ENCODE peak calls at places on chromosomes 1 and 21, in six cellular contexts. B, M, S, U, H and J are unnamed samples.

GRCh38 chr1:206608108-206608698 is 4.1 kb downstream of the EIF2D start:
- DNase-seq in B (peak; percentile 19), M (peak; percentile 47), S (peak; percentile 30), U (no peak), H (no peak), J (peak; percentile 32)

GRCh38 chr1:147292635-147293251 is 50.3 kb downstream of the CHD1L start:
- DNase-seq in B (peak; percentile 96), M (no peak), S (peak; percentile 98), U (no peak), H (no peak), J (no peak)

GRCh38 chr1:20319456-20319855 is 28.8 kb downstream of the VWA5B1 start:
- DNase-seq in B (no peak), M (no peak), S (no peak), U (no peak), H (no peak), J (no peak)

GRCh38 chr1:40371707-40372258 is 1.7 kb upstream of the SMAP2 start:
- DNase-seq in B (no peak), M (no peak), S (no peak), U (no peak), H (no peak), J (no peak)

GRCh38 chr1:192485692-192486436 is 89.7 kb upstream of the RGS1 start:
- DNase-seq in B (peak; percentile 92), M (peak; percentile 75), S (peak; percentile 91), U (no peak), H (no peak), J (no peak)

GRCh38 chr1:178609015-178609414 is 96.1 kb downstream of the TEX35 start:
- DNase-seq in B (no peak), M (no peak), S (peak; percentile 92), U (no peak), H (no peak), J (no peak)

GRCh38 chr1:10965621-10966226 is 46.7 kb upstream of the TARDBP start:
- DNase-seq in B (no peak), M (peak; percentile 50), S (no peak), U (peak; percentile 87), H (no peak), J (no peak)

GRCh38 chr1:156200062-156200461 is 6.2 kb downstream of the SLC25A44 start:
- DNase-seq in B (no peak), M (no peak), S (no peak), U (no peak), H (no peak), J (no peak)

GRCh38 chr1:5728956-5729355 is 263.3 kb downstream of the NPHP4 start:
- DNase-seq in B (no peak), M (no peak), S (no peak), U (peak; percentile 39), H (no peak), J (no peak)

GRCh38 chr1:47215713-47216112 is 16.3 kb downstream of the TAL1 start:
- DNase-seq in B (no peak), M (no peak), S (no peak), U (no peak), H (no peak), J (no peak)

GRCh38 chr1:43947061-43947889 is 525 bp downstream of the IPO13 start:
- DNase-seq in B (no peak), M (no peak), S (no peak), U (no peak), H (no peak), J (no peak)

GRCh38 chr21:27164208-27165172 is 197.6 kb upstream of the ADAMTS5 start:
- DNase-seq in B (no peak), M (no peak), S (no peak), U (no peak), H (no peak), J (no peak)

GRCh38 chr1:24126023-24126671 is 14.2 kb upstream of the MYOM3 start:
- DNase-seq in B (peak; percentile 20), M (no peak), S (peak; percentile 29), U (peak; percentile 46), H (no peak), J (no peak)

GRCh38 chr1:91851130-91852010 is 34.6 kb downstream of the TGFBR3 start:
- DNase-seq in B (peak; percentile 51), M (peak; percentile 66), S (peak; percentile 79), U (peak; percentile 92), H (peak; percentile 42), J (no peak)

GRCh38 chr1:230743874-230744273 is 3.3 kb upstream of the CAPN9 start:
- DNase-seq in B (no peak), M (no peak), S (no peak), U (no peak), H (no peak), J (no peak)

GRCh38 chr1:169550294-169550693 is 36.0 kb downstream of the F5 start:
- DNase-seq in B (peak; percentile 12), M (no peak), S (peak; percentile 41), U (no peak), H (no peak), J (no peak)

GRCh38 chr1:168714012-168714411 is 15.0 kb downstream of the DPT start:
- DNase-seq in B (no peak), M (no peak), S (no peak), U (no peak), H (no peak), J (no peak)

GRCh38 chr1:112893288-112894009 is 62.5 kb downstream of the SLC16A1 start:
- DNase-seq in B (no peak), M (no peak), S (no peak), U (no peak), H (no peak), J (no peak)

GRCh38 chr1:65195495-65196417 is 47.8 kb downstream of the AK4 start:
- DNase-seq in B (peak; percentile 82), M (no peak), S (peak; percentile 33), U (no peak), H (no peak), J (no peak)

GRCh38 chr1:84365225-84366221 is 32.8 kb upstream of the DNASE2B start:
- DNase-seq in B (peak; percentile 98), M (no peak), S (peak; percentile 98), U (no peak), H (no peak), J (no peak)

GRCh38 chr1:231970684-231971083 is 344.1 kb downstream of the DISC1 start:
- DNase-seq in B (no peak), M (peak; percentile 33), S (no peak), U (no peak), H (no peak), J (no peak)

GRCh38 chr1:170520601-170521000 is 11.4 kb upstream of the GORAB start:
- DNase-seq in B (peak; percentile 7), M (no peak), S (peak; percentile 37), U (no peak), H (no peak), J (no peak)

GRCh38 chr1:115330480-115331013 is 7.5 kb downstream of the NGF start:
- DNase-seq in B (peak; percentile 86), M (no peak), S (peak; percentile 98), U (no peak), H (no peak), J (no peak)

GRCh38 chr1:243261389-243261788 is 5.5 kb downstream of the SDCCAG8 start:
- DNase-seq in B (no peak), M (no peak), S (peak; percentile 42), U (no peak), H (no peak), J (no peak)

GRCh38 chr1:6028042-6028895 is 17.4 kb upstream of the KCNAB2 start:
- DNase-seq in B (peak; percentile 8), M (peak; percentile 43), S (peak; percentile 28), U (peak; percentile 76), H (no peak), J (peak; percentile 37)

GRCh38 chr1:25744140-25744581 is 55.8 kb upstream of the SELENON start:
- DNase-seq in B (peak; percentile 27), M (peak; percentile 69), S (peak; percentile 27), U (peak; percentile 78), H (no peak), J (no peak)

GRCh38 chr1:28359592-28360239 is 9.8 kb upstream of the PHACTR4 start:
- DNase-seq in B (peak; percentile 70), M (peak; percentile 86), S (peak; percentile 50), U (peak; percentile 81), H (peak; percentile 56), J (peak; percentile 50)
- TF ChIP-seq CTCF in B (peak; percentile 72), M (peak; percentile 49), S (peak; percentile 89), U (peak; percentile 77), H (peak; percentile 80), J (peak; percentile 91)

DNA sequence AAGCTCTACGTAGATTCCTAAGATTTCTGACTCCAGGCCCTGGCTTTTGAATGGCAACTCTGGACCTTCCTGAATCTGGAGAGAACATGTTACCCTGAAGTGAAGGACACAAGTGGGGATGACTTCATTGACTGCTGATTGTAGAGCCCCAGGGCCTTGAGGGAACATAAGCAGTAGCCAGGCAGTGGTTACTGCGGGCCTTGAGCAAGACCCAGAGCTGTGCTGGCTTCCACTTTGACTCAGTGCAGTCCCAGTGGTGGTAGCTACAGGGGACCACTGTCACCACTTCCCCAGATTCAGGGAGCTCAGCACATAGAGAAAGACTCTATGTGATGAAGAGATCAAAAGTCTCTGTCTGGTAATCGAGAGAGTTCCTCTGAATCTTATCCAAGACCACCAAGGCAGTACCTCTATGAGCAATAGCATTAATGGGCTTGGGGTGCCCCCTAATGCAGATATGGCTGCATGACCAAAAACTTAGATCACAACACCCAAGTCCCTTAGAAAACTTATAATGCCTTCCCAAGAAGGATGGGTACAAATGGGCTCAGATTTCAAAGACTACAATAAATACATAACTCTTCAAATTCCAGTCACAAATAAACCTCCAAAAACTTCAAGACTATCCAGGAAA is 1278.3 kb downstream of the AMY1C start:
- DNase-seq in B (no peak), M (no peak), S (no peak), U (no peak), H (no peak), J (no peak)
- TF ChIP-seq CTCF in B (no peak), M (no peak), S (no peak), U (no peak), H (no peak), J (no peak)

GRCh38 chr1:199742547-199742946 is 285.0 kb upstream of the NR5A2 start:
- DNase-seq in B (peak; percentile 89), M (no peak), S (peak; percentile 84), U (no peak), H (no peak), J (no peak)
- TF ChIP-seq CTCF in B (no peak), M (no peak), S (no peak), U (no peak), H (no peak), J (no peak)

GRCh38 chr21:44360174-44360573 is 6.8 kb downstream of the TRPM2 start:
- DNase-seq in B (no peak), M (no peak), S (no peak), U (no peak), H (no peak), J (no peak)
- TF ChIP-seq CTCF in B (peak; percentile 12), M (no peak), S (peak; percentile 31), U (peak; percentile 7), H (peak; percentile 14), J (no peak)

GRCh38 chr21:45013271-45013841 is 61.0 kb upstream of the ADARB1 start:
- DNase-seq in B (no peak), M (no peak), S (no peak), U (peak; percentile 53), H (no peak), J (no peak)
- TF ChIP-seq CTCF in B (peak; percentile 35), M (no peak), S (no peak), U (no peak), H (no peak), J (no peak)